ENCODE peak calls at places on chromosomes 6 and 20, in four cellular contexts. C, B, S and R are unnamed samples. For H3K36me3 and H3K4me1, the result is how much of the 10 kb centered on the place peaks cover.

GRCh38 chr6:82246802-82247633 is 526 bp downstream of the IBTK start:
- DNase-seq in C (no peak), S (peak), B (peak), R (no peak)

GRCh38 chr6:159036673-159037072 is 8.1 kb downstream of the TAGAP start:
- DNase-seq in C (no peak), B (no peak), S (no peak), R (no peak)

GRCh38 chr6:144935181-144935580 is 650.0 kb downstream of the UTRN start:
- DNase-seq in C (no peak), B (no peak), S (no peak), R (no peak)

GRCh38 chr20:60000271-60001026 is 42.2 kb downstream of the CDH26 start:
- DNase-seq in S (peak), B (no peak), C (no peak), R (no peak)

GRCh38 chr6:1940381-1940780 is 305.0 kb downstream of the GMDS start:
- DNase-seq in S (no peak), B (no peak), C (no peak), R (no peak)

GRCh38 chr6:161549977-161550655 is 276.3 kb upstream of the AGPAT4 start:
- DNase-seq in C (no peak), S (no peak), B (no peak), R (no peak)

GRCh38 chr6:149334682-149335160 is 17.2 kb downstream of the TAB2 start:
- DNase-seq in C (no peak), B (no peak), S (no peak), R (no peak)

GRCh38 chr6:45640081-45640491 is 262.4 kb upstream of the SUPT3H start:
- DNase-seq in C (no peak), S (no peak), B (no peak), R (no peak)

GRCh38 chr6:9482030-9482731 is 932.7 kb downstream of the TFAP2A start:
- DNase-seq in B (no peak), C (no peak), S (no peak), R (no peak)

GRCh38 chr6:162899148-162899547 is 171.4 kb downstream of the PACRG start:
- DNase-seq in B (no peak), C (no peak), S (peak), R (no peak)

GRCh38 chr6:97705568-97705967 is 422.6 kb upstream of the MMS22L start:
- DNase-seq in S (peak), C (no peak), B (no peak), R (no peak)

GRCh38 chr20:11850901-11851300 is 66.8 kb upstream of the BTBD3 start:
- DNase-seq in S (no peak), B (no peak), C (no peak), R (no peak)

GRCh38 chr20:62571667-62572344 is 70.5 kb upstream of the SLCO4A1 start:
- DNase-seq in S (peak), C (no peak), B (no peak), R (no peak)

GRCh38 chr6:24738732-24739131 is 19.8 kb upstream of the C6orf62 start:
- DNase-seq in S (no peak), B (peak), C (no peak), R (no peak)

GRCh38 chr6:148981515-148981914 is 234.7 kb downstream of the UST start:
- DNase-seq in C (no peak), S (no peak), B (no peak), R (no peak)

GRCh38 chr20:8940311-8940710 is 128.6 kb upstream of the PLCB4 start:
- DNase-seq in S (no peak), B (no peak), C (no peak), R (no peak)

GRCh38 chr6:18115356-18115755 is 7.1 kb downstream of the NHLRC1 start:
- DNase-seq in C (no peak), B (no peak), S (no peak), R (no peak)

GRCh38 chr6:157629220-157629619 is 193.8 kb upstream of the SNX9 start:
- DNase-seq in C (no peak), S (no peak), B (no peak), R (no peak)

GRCh38 chr20:25148181-25148981 is 47.1 kb upstream of the ENTPD6 start:
- DNase-seq in C (peak), S (peak), B (peak), R (peak)

GRCh38 chr20:9220874-9221547 is 152.1 kb downstream of the PLCB4 start:
- DNase-seq in B (no peak), S (peak), C (no peak), R (no peak)

GRCh38 chr20:45039470-45039811 is 61.5 kb downstream of the KCNS1 start:
- DNase-seq in C (no peak), B (no peak), S (no peak), R (no peak)

GRCh38 chr6:96766769-96767168 is 70.5 kb downstream of the GPR63 start:
- DNase-seq in B (no peak), S (no peak), C (no peak), R (no peak)

GRCh38 chr6:34145161-34146020 is 496 bp downstream of the GRM4 start:
- DNase-seq in S (peak), C (no peak), B (no peak), R (peak)

GRCh38 chr20:8670900-8671229 is 398.0 kb upstream of the PLCB4 start:
- DNase-seq in S (no peak), C (no peak), B (no peak), R (no peak)

GRCh38 chr20:64246616-64247311 is 8.8 kb upstream of the PCMTD2 start:
- DNase-seq in B (no peak), C (no peak), S (peak), R (no peak)

GRCh38 chr6:79570802-79571367 is 33.7 kb upstream of the LCA5 start:
- DNase-seq in C (no peak), B (no peak), S (no peak), R (peak)

GRCh38 chr20:24445510-24446170 is 23.8 kb upstream of the SYNDIG1 start:
- DNase-seq in B (no peak), C (no peak), S (peak), R (no peak)

GRCh38 chr20:59014680-59015389 is 4.4 kb upstream of the TUBB1 start:
- DNase-seq in S (no peak), B (no peak), C (no peak), R (no peak)

GRCh38 chr6:132096996-132097395 is 145.8 kb upstream of the CCN2 start:
- DNase-seq in C (no peak), B (no peak), S (no peak), R (no peak)

GRCh38 chr6:36852481-36853147 is 13.4 kb upstream of the CPNE5 start:
- DNase-seq in C (peak), S (peak), B (no peak), R (no peak)

GRCh38 chr6:149897855-149898744 is at the start of gene RAET1E:
- DNase-seq in S (peak), C (peak), B (no peak), R (no peak)

GRCh38 chr6:105991561-105992314 is 94.4 kb upstream of the PRDM1 start:
- DNase-seq in B (no peak), C (no peak), S (peak), R (no peak)

GRCh38 chr20:61536671-61537070 is 284.6 kb downstream of the CDH4 start:
- DNase-seq in B (no peak), C (no peak), S (no peak), R (no peak)

GRCh38 chr6:12294851-12295536 is 4.8 kb downstream of the EDN1 start:
- DNase-seq in C (no peak), S (no peak), B (no peak), R (no peak)

GRCh38 chr6:105192707-105193465 is 13.1 kb upstream of the POPDC3 start:
- DNase-seq in C (no peak), S (no peak), B (no peak), R (no peak)

GRCh38 chr6:77979204-77979603 is 326.4 kb downstream of the MEI4 start:
- DNase-seq in S (no peak), B (no peak), C (no peak), R (no peak)

GRCh38 chr6:28295326-28295725 is 14.0 kb downstream of the PGBD1 start:
- DNase-seq in S (no peak), C (no peak), B (no peak), R (no peak)

GRCh38 chr20:4325548-4326187 is 310.3 kb upstream of the RNF24 start:
- DNase-seq in B (no peak), S (no peak), C (peak), R (no peak)

GRCh38 chr6:151075943-151076555 is 163.7 kb upstream of the AKAP12 start:
- DNase-seq in S (peak), C (peak), B (no peak), R (no peak)
- H3K36me3 ChIP-seq in S (half or more), C (under half), B (under half), R (under half)

GRCh38 chr20:1312308-1312707 is 16.6 kb downstream of the SDCBP2 start:
- DNase-seq in S (no peak), B (no peak), C (no peak), R (no peak)
- H3K27ac ChIP-seq in S (no peak), B (no peak), C (no peak), R (no peak)

DNA sequence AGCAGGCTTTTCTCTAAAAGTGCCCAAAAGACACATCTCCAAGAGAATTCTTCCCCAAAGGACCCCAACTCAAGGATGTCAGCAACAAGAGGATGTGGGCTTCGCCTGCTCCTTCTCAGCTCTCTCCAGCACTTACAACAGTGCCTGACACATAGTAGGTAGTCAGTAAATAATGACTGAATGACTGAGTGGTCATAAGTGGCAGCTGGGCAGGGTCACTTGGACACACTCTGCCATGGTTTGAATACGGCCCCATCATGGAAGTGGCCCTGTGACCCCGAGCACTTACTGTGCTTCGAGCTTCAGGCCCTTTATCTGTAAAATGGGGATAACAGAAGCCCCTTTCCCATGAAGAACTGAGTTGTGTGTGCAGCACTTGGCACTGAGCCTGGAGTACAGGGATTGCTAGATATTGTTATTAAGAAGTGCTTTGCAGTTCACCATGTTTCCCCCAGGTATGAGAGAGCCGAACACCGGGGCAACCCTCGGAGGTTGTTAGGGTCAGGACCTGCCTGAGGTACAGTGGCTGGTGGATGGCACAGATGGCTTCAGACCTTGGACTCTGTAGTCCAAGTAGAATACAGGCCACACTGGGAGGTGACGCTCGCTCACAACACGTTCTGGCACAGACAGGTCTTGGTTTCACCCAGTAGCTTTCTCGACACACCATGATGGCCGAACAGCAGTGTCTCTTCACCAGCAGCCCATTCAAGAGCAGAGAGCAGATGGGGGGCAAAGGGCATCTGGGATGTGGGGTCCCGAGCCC is 56.0 kb downstream of the NOL4L start:
- DNase-seq in B (no peak), S (no peak), C (no peak), R (no peak)
- H3K4me1 ChIP-seq in B (under half), S (under half), C (under half), R (half or more)

GRCh38 chr20:34941224-34941623 is 14.4 kb downstream of the GSS start:
- DNase-seq in B (no peak), S (no peak), C (no peak), R (no peak)
- H3K36me3 ChIP-seq in B (under half), S (half or more), C (under half), R (under half)

GRCh38 chr20:2394411-2395055 is 13.8 kb downstream of the TGM6 start:
- DNase-seq in C (no peak), B (no peak), S (no peak), R (no peak)

GRCh38 chr20:2395136-2395535 is 14.4 kb downstream of the TGM6 start:
- DNase-seq in S (no peak), B (no peak), C (no peak), R (no peak)

GRCh38 chr20:2397091-2397490 is 16.4 kb downstream of the TGM6 start:
- DNase-seq in C (no peak), S (no peak), B (no peak), R (no peak)

GRCh38 chr20:2397595-2398145 is 17.0 kb downstream of the TGM6 start:
- DNase-seq in B (no peak), S (peak), C (no peak), R (no peak)

DNA sequence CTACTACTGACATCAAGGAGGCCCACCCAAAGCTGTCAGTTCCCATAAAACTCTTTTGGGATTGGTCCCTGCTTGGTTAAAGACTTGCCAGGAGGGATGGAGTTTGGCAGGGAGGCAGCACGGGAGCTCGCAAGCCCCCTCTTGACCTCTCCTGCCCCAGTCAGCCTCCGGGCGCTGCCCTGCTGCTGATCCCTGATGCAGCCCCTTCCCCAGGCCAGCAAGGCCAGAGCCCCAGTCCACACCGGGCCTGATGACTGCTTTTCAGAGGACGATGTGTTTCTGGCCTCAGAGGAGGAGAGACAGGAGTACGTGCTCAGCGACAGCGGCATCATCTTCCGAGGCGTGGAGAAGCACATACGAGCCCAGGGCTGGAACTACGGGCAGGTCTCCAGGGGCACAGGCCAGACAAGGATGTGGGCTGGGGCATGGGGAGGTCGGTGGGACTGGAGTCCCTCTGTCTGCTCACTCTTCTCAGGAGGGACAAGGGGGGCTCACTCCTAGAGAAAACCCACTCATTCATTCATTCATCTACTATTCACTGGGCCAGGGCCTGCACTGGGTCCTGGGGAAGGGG is 15.6 kb downstream of the TGM6 start:
- DNase-seq in B (no peak), C (no peak), S (no peak), R (no peak)
- H3K27ac ChIP-seq in B (no peak), C (no peak), S (no peak), R (no peak)

GRCh38 chr6:129138739-129139405 is 255.9 kb downstream of the LAMA2 start:
- DNase-seq in B (no peak), S (no peak), C (no peak), R (no peak)
- H3K4me1 ChIP-seq in B (under half), S (under half), C (under half), R (under half)

GRCh38 chr6:44311767-44312166 is 1.4 kb downstream of the AARS2 start:
- DNase-seq in S (no peak), B (no peak), C (no peak), R (no peak)

GRCh38 chr6:44311304-44311703 is 1.8 kb downstream of the AARS2 start:
- DNase-seq in B (no peak), S (no peak), C (no peak), R (no peak)

GRCh38 chr6:44309631-44310030 is 3.5 kb downstream of the AARS2 start:
- DNase-seq in S (no peak), C (no peak), B (no peak), R (no peak)

GRCh38 chr6:44309092-44309491 is 4.1 kb downstream of the AARS2 start:
- DNase-seq in S (no peak), C (no peak), B (no peak), R (no peak)

DNA sequence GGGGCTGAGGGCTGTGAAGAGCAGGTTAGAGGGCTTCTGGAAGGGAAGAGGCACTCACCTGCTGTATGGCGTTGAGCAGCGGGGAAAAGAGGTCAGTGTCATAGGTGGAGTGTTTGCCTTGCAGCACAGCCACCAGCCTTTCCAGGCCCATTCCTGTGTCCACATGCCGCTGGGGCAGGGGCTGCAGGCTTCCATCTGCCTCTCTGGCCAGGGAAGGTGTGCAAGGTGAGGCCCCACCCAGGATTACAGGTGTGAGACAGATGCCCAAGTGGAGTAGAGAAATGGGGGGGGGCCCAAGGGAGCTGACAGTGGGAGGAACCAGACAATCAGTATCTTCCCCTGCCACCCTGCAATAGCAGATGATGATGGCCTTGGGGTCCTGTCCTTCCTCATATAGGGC is 2.9 kb downstream of the AARS2 start:
- DNase-seq in B (no peak), S (no peak), C (peak), R (no peak)
- H3K36me3 ChIP-seq in B (under half), S (half or more), C (half or more), R (under half)

GRCh38 chr20:46606817-46607190 is 44.5 kb downstream of the SLC13A3 start:
- DNase-seq in C (no peak), B (no peak), S (no peak), R (no peak)
- H3K27ac ChIP-seq in C (no peak), B (no peak), S (no peak), R (no peak)